ENCODE peak calls at places on chromosomes 6 and 20, in eight cellular contexts. One of them, this sample, is unnamed.

GRCh38 chr6:31293343-31293742 is 21.5 kb upstream of the HLA-C start:
- DNase-seq in OCI-LY7: no peak
- DNase-seq in AG04450: no peak
- DNase-seq in tibial nerve: no peak
- DNase-seq in dorsolateral prefrontal cortex: no peak
- DNase-seq in HCT116: no peak
- DNase-seq in lower lobe of right lung: no peak
- DNase-seq in heart right ventricle: no peak
- DNase-seq in this sample: no peak

GRCh38 chr6:1240766-1241165 is 71.1 kb upstream of the FOXQ1 start:
- DNase-seq in OCI-LY7: no peak
- DNase-seq in AG04450: no peak
- DNase-seq in tibial nerve: no peak
- DNase-seq in dorsolateral prefrontal cortex: no peak
- DNase-seq in HCT116: no peak
- DNase-seq in lower lobe of right lung: no peak
- DNase-seq in heart right ventricle: no peak
- DNase-seq in this sample: no peak

GRCh38 chr20:50478162-50479036 is 31.8 kb upstream of the PTPN1 start:
- DNase-seq in OCI-LY7: peak; percentile 78
- DNase-seq in AG04450: no peak
- DNase-seq in tibial nerve: peak; percentile 33
- DNase-seq in dorsolateral prefrontal cortex: no peak
- DNase-seq in HCT116: peak; percentile 47
- DNase-seq in lower lobe of right lung: peak; percentile 88
- DNase-seq in heart right ventricle: peak; percentile 28
- DNase-seq in this sample: peak; percentile 2

GRCh38 chr6:153170511-153170910 is 39.4 kb upstream of the RGS17 start:
- DNase-seq in OCI-LY7: no peak
- DNase-seq in AG04450: no peak
- DNase-seq in tibial nerve: no peak
- DNase-seq in dorsolateral prefrontal cortex: no peak
- DNase-seq in HCT116: peak; percentile 55
- DNase-seq in lower lobe of right lung: no peak
- DNase-seq in heart right ventricle: no peak
- DNase-seq in this sample: no peak

GRCh38 chr20:1338801-1339200 is 9.9 kb upstream of the SDCBP2 start:
- DNase-seq in OCI-LY7: no peak
- DNase-seq in AG04450: no peak
- DNase-seq in tibial nerve: no peak
- DNase-seq in dorsolateral prefrontal cortex: no peak
- DNase-seq in HCT116: no peak
- DNase-seq in lower lobe of right lung: no peak
- DNase-seq in heart right ventricle: no peak
- DNase-seq in this sample: no peak

GRCh38 chr6:33343953-33344611 is 26.5 kb upstream of the ZBTB22 start:
- DNase-seq in OCI-LY7: peak; percentile 78
- DNase-seq in AG04450: no peak
- DNase-seq in tibial nerve: no peak
- DNase-seq in dorsolateral prefrontal cortex: no peak
- DNase-seq in HCT116: no peak
- DNase-seq in lower lobe of right lung: no peak
- DNase-seq in heart right ventricle: no peak
- DNase-seq in this sample: no peak

GRCh38 chr6:144151010-144151727 is 852 bp downstream of the STX11 start:
- DNase-seq in OCI-LY7: peak; percentile 5
- DNase-seq in AG04450: no peak
- DNase-seq in tibial nerve: peak; percentile 36
- DNase-seq in dorsolateral prefrontal cortex: no peak
- DNase-seq in HCT116: no peak
- DNase-seq in lower lobe of right lung: peak; percentile 50
- DNase-seq in heart right ventricle: no peak
- DNase-seq in this sample: no peak

GRCh38 chr6:146865756-146866266 is 267.0 kb downstream of the ADGB start:
- DNase-seq in OCI-LY7: no peak
- DNase-seq in AG04450: no peak
- DNase-seq in tibial nerve: no peak
- DNase-seq in dorsolateral prefrontal cortex: no peak
- DNase-seq in HCT116: no peak
- DNase-seq in lower lobe of right lung: no peak
- DNase-seq in heart right ventricle: no peak
- DNase-seq in this sample: no peak

GRCh38 chr6:34459899-34460593 is 5.8 kb upstream of the PACSIN1 start:
- DNase-seq in OCI-LY7: peak; percentile 81
- DNase-seq in AG04450: no peak
- DNase-seq in tibial nerve: peak; percentile 48
- DNase-seq in dorsolateral prefrontal cortex: no peak
- DNase-seq in HCT116: peak; percentile 70
- DNase-seq in lower lobe of right lung: no peak
- DNase-seq in heart right ventricle: peak; percentile 19
- DNase-seq in this sample: peak; percentile 19

GRCh38 chr6:134240664-134241431 is 77.1 kb downstream of the SGK1 start:
- DNase-seq in OCI-LY7: peak; percentile 34
- DNase-seq in AG04450: no peak
- DNase-seq in tibial nerve: peak; percentile 72
- DNase-seq in dorsolateral prefrontal cortex: no peak
- DNase-seq in HCT116: no peak
- DNase-seq in lower lobe of right lung: peak; percentile 88
- DNase-seq in heart right ventricle: peak; percentile 73
- DNase-seq in this sample: no peak
- H3K27ac ChIP-seq in OCI-LY7: no peak overlapping the region
- H3K27ac ChIP-seq in AG04450: no peak overlapping the region
- H3K27ac ChIP-seq in tibial nerve: no peak overlapping the region
- H3K27ac ChIP-seq in dorsolateral prefrontal cortex: no peak overlapping the region
- H3K27ac ChIP-seq in HCT116: no peak overlapping the region
- H3K27ac ChIP-seq in lower lobe of right lung: no peak overlapping the region
- H3K27ac ChIP-seq in heart right ventricle: no peak overlapping the region
- H3K27ac ChIP-seq in this sample: no peak overlapping the region

GRCh38 chr20:15759546-15760216 is 813.6 kb downstream of the KIF16B start:
- DNase-seq in OCI-LY7: no peak
- DNase-seq in AG04450: no peak
- DNase-seq in tibial nerve: no peak
- DNase-seq in dorsolateral prefrontal cortex: no peak
- DNase-seq in HCT116: no peak
- DNase-seq in lower lobe of right lung: no peak
- DNase-seq in heart right ventricle: no peak
- DNase-seq in this sample: no peak

GRCh38 chr20:15756401-15756800 is 816.8 kb downstream of the KIF16B start:
- DNase-seq in OCI-LY7: no peak
- DNase-seq in AG04450: no peak
- DNase-seq in tibial nerve: no peak
- DNase-seq in dorsolateral prefrontal cortex: no peak
- DNase-seq in HCT116: no peak
- DNase-seq in lower lobe of right lung: no peak
- DNase-seq in heart right ventricle: no peak
- DNase-seq in this sample: no peak

GRCh38 chr20:15756001-15756400 is 817.2 kb downstream of the KIF16B start:
- DNase-seq in OCI-LY7: no peak
- DNase-seq in AG04450: no peak
- DNase-seq in tibial nerve: no peak
- DNase-seq in dorsolateral prefrontal cortex: no peak
- DNase-seq in HCT116: no peak
- DNase-seq in lower lobe of right lung: no peak
- DNase-seq in heart right ventricle: no peak
- DNase-seq in this sample: no peak

GRCh38 chr20:15763344-15763743 is 809.9 kb downstream of the KIF16B start:
- DNase-seq in OCI-LY7: no peak
- DNase-seq in AG04450: no peak
- DNase-seq in tibial nerve: no peak
- DNase-seq in dorsolateral prefrontal cortex: no peak
- DNase-seq in HCT116: no peak
- DNase-seq in lower lobe of right lung: no peak
- DNase-seq in heart right ventricle: no peak
- DNase-seq in this sample: no peak

DNA sequence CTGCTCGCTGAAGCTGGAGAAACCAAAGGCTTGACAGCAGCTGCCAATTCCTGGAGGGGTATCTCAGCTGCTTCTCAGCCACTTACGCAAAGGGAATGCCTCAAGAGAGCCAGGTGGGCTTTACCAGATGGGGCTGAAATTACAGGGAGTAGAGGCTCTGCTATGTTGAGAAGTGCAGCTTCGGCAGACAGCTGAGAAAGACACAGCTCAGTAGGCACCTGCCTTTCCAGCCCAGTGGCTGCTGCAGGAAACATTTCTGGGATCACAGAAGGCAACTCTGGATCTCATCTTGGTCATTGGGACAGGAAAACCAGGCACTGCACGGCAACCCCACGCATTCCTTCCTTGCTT is 813.1 kb downstream of the KIF16B start:
- DNase-seq in OCI-LY7: no peak
- DNase-seq in AG04450: no peak
- DNase-seq in tibial nerve: no peak
- DNase-seq in dorsolateral prefrontal cortex: no peak
- DNase-seq in HCT116: no peak
- DNase-seq in lower lobe of right lung: no peak
- DNase-seq in heart right ventricle: no peak
- DNase-seq in this sample: no peak
- H3K27ac ChIP-seq in OCI-LY7: no peak overlapping the region
- H3K27ac ChIP-seq in AG04450: no peak overlapping the region
- H3K27ac ChIP-seq in tibial nerve: peak overlapping the region; percentile 57
- H3K27ac ChIP-seq in dorsolateral prefrontal cortex: peak overlapping the region; percentile 36
- H3K27ac ChIP-seq in HCT116: no peak overlapping the region
- H3K27ac ChIP-seq in lower lobe of right lung: no peak overlapping the region
- H3K27ac ChIP-seq in heart right ventricle: no peak overlapping the region
- H3K27ac ChIP-seq in this sample: peak overlapping the region; percentile 53

GRCh38 chr6:9711313-9711712 is 703.6 kb downstream of the TFAP2A start:
- DNase-seq in OCI-LY7: no peak
- DNase-seq in AG04450: no peak
- DNase-seq in tibial nerve: no peak
- DNase-seq in dorsolateral prefrontal cortex: no peak
- DNase-seq in HCT116: no peak
- DNase-seq in lower lobe of right lung: no peak
- DNase-seq in heart right ventricle: no peak
- DNase-seq in this sample: no peak

GRCh38 chr6:9704989-9705388 is 709.9 kb downstream of the TFAP2A start:
- DNase-seq in OCI-LY7: no peak
- DNase-seq in AG04450: no peak
- DNase-seq in tibial nerve: no peak
- DNase-seq in dorsolateral prefrontal cortex: no peak
- DNase-seq in HCT116: no peak
- DNase-seq in lower lobe of right lung: no peak
- DNase-seq in heart right ventricle: no peak
- DNase-seq in this sample: no peak

GRCh38 chr6:9710574-9710973 is 704.3 kb downstream of the TFAP2A start:
- DNase-seq in OCI-LY7: no peak
- DNase-seq in AG04450: no peak
- DNase-seq in tibial nerve: no peak
- DNase-seq in dorsolateral prefrontal cortex: no peak
- DNase-seq in HCT116: no peak
- DNase-seq in lower lobe of right lung: no peak
- DNase-seq in heart right ventricle: no peak
- DNase-seq in this sample: no peak

DNA sequence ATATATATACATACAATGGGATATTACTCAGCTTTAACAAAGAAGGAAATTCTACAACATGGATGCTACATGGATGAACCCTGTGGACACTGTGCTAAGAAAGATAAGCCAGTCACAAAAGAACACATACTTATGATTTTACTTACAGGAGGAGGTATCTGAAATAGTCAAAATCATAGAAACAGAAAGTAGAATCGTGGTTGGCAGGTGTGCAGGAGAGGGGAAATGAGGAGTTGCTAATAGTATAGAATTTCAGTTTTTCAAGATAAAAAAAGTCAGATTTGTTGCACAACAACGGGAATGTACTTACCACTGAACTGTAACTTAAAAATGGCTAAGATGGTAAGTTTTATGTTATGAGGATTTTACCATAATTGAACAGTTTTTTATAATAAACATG is 706.3 kb downstream of the TFAP2A start:
- DNase-seq in OCI-LY7: no peak
- DNase-seq in AG04450: no peak
- DNase-seq in tibial nerve: no peak
- DNase-seq in dorsolateral prefrontal cortex: no peak
- DNase-seq in HCT116: no peak
- DNase-seq in lower lobe of right lung: no peak
- DNase-seq in heart right ventricle: no peak
- DNase-seq in this sample: no peak
- H3K27ac ChIP-seq in OCI-LY7: no peak overlapping the region
- H3K27ac ChIP-seq in AG04450: no peak overlapping the region
- H3K27ac ChIP-seq in tibial nerve: no peak overlapping the region
- H3K27ac ChIP-seq in dorsolateral prefrontal cortex: no peak overlapping the region
- H3K27ac ChIP-seq in HCT116: no peak overlapping the region
- H3K27ac ChIP-seq in lower lobe of right lung: no peak overlapping the region
- H3K27ac ChIP-seq in heart right ventricle: no peak overlapping the region
- H3K27ac ChIP-seq in this sample: no peak overlapping the region

GRCh38 chr6:53530780-53531386 is 14.0 kb downstream of the GCLC start:
- DNase-seq in OCI-LY7: no peak
- DNase-seq in AG04450: no peak
- DNase-seq in tibial nerve: no peak
- DNase-seq in dorsolateral prefrontal cortex: no peak
- DNase-seq in HCT116: no peak
- DNase-seq in lower lobe of right lung: no peak
- DNase-seq in heart right ventricle: no peak
- DNase-seq in this sample: no peak

GRCh38 chr6:53532942-53533341 is 12.0 kb downstream of the GCLC start:
- DNase-seq in OCI-LY7: no peak
- DNase-seq in AG04450: no peak
- DNase-seq in tibial nerve: no peak
- DNase-seq in dorsolateral prefrontal cortex: no peak
- DNase-seq in HCT116: no peak
- DNase-seq in lower lobe of right lung: no peak
- DNase-seq in heart right ventricle: no peak
- DNase-seq in this sample: no peak

GRCh38 chr6:53529324-53530036 is 15.4 kb downstream of the GCLC start:
- DNase-seq in OCI-LY7: no peak
- DNase-seq in AG04450: no peak
- DNase-seq in tibial nerve: no peak
- DNase-seq in dorsolateral prefrontal cortex: no peak
- DNase-seq in HCT116: no peak
- DNase-seq in lower lobe of right lung: no peak
- DNase-seq in heart right ventricle: no peak
- DNase-seq in this sample: no peak

GRCh38 chr6:53530346-53530745 is 14.6 kb downstream of the GCLC start:
- DNase-seq in OCI-LY7: no peak
- DNase-seq in AG04450: no peak
- DNase-seq in tibial nerve: no peak
- DNase-seq in dorsolateral prefrontal cortex: no peak
- DNase-seq in HCT116: no peak
- DNase-seq in lower lobe of right lung: no peak
- DNase-seq in heart right ventricle: peak; percentile 43
- DNase-seq in this sample: no peak

DNA sequence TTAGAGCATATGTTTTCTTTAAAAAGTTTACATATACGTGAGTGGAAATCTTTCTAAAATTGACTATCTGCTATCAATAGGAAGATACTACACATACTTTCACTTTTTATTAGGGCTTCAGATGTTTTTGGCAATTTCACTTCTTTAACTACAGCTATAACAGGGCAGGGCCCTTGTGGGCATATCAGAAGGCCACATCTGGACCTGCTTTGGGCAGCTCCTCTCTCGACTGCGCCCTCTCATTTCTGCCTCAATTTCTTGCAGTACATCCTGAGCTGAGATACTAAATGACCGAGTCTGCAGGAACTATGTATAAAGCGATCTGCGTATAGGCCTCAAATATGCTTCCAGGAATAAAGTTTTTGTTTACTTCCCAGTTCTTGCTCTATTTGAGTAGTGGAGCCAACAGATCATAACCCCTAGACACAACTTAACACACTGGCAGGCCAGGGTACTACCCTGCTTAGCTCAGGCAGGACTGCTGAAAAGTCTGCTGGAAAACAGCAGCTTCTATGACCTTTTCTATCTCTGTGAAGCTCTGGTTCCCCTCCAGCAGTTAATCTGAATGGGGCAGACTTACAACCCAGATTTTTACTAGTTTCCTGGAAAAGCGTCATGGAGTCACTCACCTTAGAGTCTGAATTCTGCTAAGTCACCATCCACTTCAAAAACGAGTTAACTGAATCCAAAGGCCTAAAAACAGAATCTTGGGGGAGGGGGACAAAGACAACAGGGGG is 12.7 kb downstream of the GCLC start:
- DNase-seq in OCI-LY7: no peak
- DNase-seq in AG04450: no peak
- DNase-seq in tibial nerve: no peak
- DNase-seq in dorsolateral prefrontal cortex: no peak
- DNase-seq in HCT116: no peak
- DNase-seq in lower lobe of right lung: no peak
- DNase-seq in heart right ventricle: no peak
- DNase-seq in this sample: no peak
- H3K27ac ChIP-seq in OCI-LY7: no peak overlapping the region
- H3K27ac ChIP-seq in AG04450: no peak overlapping the region
- H3K27ac ChIP-seq in tibial nerve: peak overlapping the region; percentile 10
- H3K27ac ChIP-seq in dorsolateral prefrontal cortex: no peak overlapping the region
- H3K27ac ChIP-seq in HCT116: no peak overlapping the region
- H3K27ac ChIP-seq in lower lobe of right lung: no peak overlapping the region
- H3K27ac ChIP-seq in heart right ventricle: peak overlapping the region; percentile 84
- H3K27ac ChIP-seq in this sample: no peak overlapping the region

This sample was measured in caudate nucleus.